ENCODE peak calls at places on chromosomes 12 and 14, in four cellular contexts. One of them, this sample, is unnamed.

GRCh38 chr14:105382343-105383082 is 15.8 kb upstream of the TEX22 start:
- DNase-seq in endothelial cell: no peak
- DNase-seq in tibial nerve: no peak
- DNase-seq in AG08395: no peak
- DNase-seq in this sample: no peak

GRCh38 chr14:68787235-68787727 is 5.6 kb downstream of the ZFP36L1 start:
- DNase-seq in endothelial cell: no peak
- DNase-seq in tibial nerve: no peak
- DNase-seq in AG08395: no peak
- DNase-seq in this sample: no peak

GRCh38 chr12:76878045-76878898 is 547 bp downstream of the CSRP2 start:
- DNase-seq in endothelial cell: peak
- DNase-seq in tibial nerve: no peak
- DNase-seq in AG08395: peak
- DNase-seq in this sample: no peak

GRCh38 chr14:28609228-28609828 is 157.3 kb upstream of the FOXG1 start:
- DNase-seq in endothelial cell: peak
- DNase-seq in tibial nerve: peak
- DNase-seq in AG08395: no peak
- DNase-seq in this sample: no peak

GRCh38 chr12:104478396-104479140 is 21.8 kb downstream of the CHST11 start:
- DNase-seq in endothelial cell: no peak
- DNase-seq in tibial nerve: no peak
- DNase-seq in AG08395: no peak
- DNase-seq in this sample: no peak

GRCh38 chr12:80593766-80594165 is 113.7 kb upstream of the MYF6 start:
- DNase-seq in endothelial cell: no peak
- DNase-seq in tibial nerve: no peak
- DNase-seq in AG08395: peak
- DNase-seq in this sample: peak

GRCh38 chr14:73935666-73936065 is 14.2 kb downstream of the FAM161B start:
- DNase-seq in endothelial cell: no peak
- DNase-seq in tibial nerve: no peak
- DNase-seq in AG08395: peak
- DNase-seq in this sample: no peak

GRCh38 chr12:6120796-6121473 is 3.5 kb downstream of the VWF start:
- DNase-seq in endothelial cell: no peak
- DNase-seq in tibial nerve: no peak
- DNase-seq in AG08395: no peak
- DNase-seq in this sample: no peak

GRCh38 chr12:30564394-30564793 is 131.3 kb downstream of the IPO8 start:
- DNase-seq in endothelial cell: no peak
- DNase-seq in tibial nerve: no peak
- DNase-seq in AG08395: no peak
- DNase-seq in this sample: no peak

GRCh38 chr12:128783129-128783574 is 40.6 kb downstream of the SLC15A4 start:
- DNase-seq in endothelial cell: no peak
- DNase-seq in tibial nerve: no peak
- DNase-seq in AG08395: peak
- DNase-seq in this sample: no peak

GRCh38 chr12:57998251-57998650 is 56.9 kb downstream of the ATP23 start:
- DNase-seq in endothelial cell: no peak
- DNase-seq in tibial nerve: no peak
- DNase-seq in AG08395: no peak
- DNase-seq in this sample: no peak

GRCh38 chr12:12946686-12947355 is 5.1 kb downstream of the GPRC5D start:
- DNase-seq in endothelial cell: no peak
- DNase-seq in tibial nerve: no peak
- DNase-seq in AG08395: peak
- DNase-seq in this sample: peak

GRCh38 chr14:41868396-41868795 is 261.7 kb downstream of the LRFN5 start:
- DNase-seq in endothelial cell: no peak
- DNase-seq in tibial nerve: no peak
- DNase-seq in AG08395: no peak
- DNase-seq in this sample: no peak

GRCh38 chr12:3154006-3154405 is 76.8 kb downstream of the TSPAN9 start:
- DNase-seq in endothelial cell: no peak
- DNase-seq in tibial nerve: no peak
- DNase-seq in AG08395: no peak
- DNase-seq in this sample: no peak

GRCh38 chr12:55925870-55926737 is 1.6 kb downstream of the PYM1 start:
- DNase-seq in endothelial cell: no peak
- DNase-seq in tibial nerve: no peak
- DNase-seq in AG08395: no peak
- DNase-seq in this sample: no peak

This sample was measured in GM04503.